ENCODE peak calls at places on chromosomes 12 and 14, in seven cellular contexts. G is stimulated activated CD8-positive, alpha-beta memory T cell treated with anti-CD3 and anti-CD28 coated beads, Interleukin-4, amount 100 ng/mL, for 4 hours; T is D341Med; S is thoracic aorta; U is fibroblast of gingiva; Z is EL; F is activated CD8-positive, alpha-beta memory T cell treated with anti-CD3 and anti-CD28 coated beads for 4 hours. R is an unnamed sample.

GRCh38 chr14:73695997-73696396 is 18.2 kb downstream of the PNMA1 start:
- DNase-seq in G (no peak), S (no peak), T (no peak), Z (no peak), F (no peak), U (no peak), R (no peak)

GRCh38 chr12:132506730-132507538 is 17.0 kb downstream of the FBRSL1 start:
- DNase-seq in Z (peak), F (no peak), T (peak), G (peak), S (no peak), U (peak), R (peak)

GRCh38 chr12:2373307-2373706 is 320.5 kb downstream of the CACNA1C start:
- DNase-seq in U (no peak), T (no peak), Z (no peak), G (no peak), S (no peak), F (no peak), R (no peak)

GRCh38 chr12:67512061-67512460 is 136.5 kb upstream of the DYRK2 start:
- DNase-seq in U (no peak), S (no peak), Z (peak), G (no peak), F (no peak), T (no peak), R (no peak)

GRCh38 chr12:6376079-6376941 is 947 bp upstream of the SCNN1A start:
- DNase-seq in U (peak), Z (peak), T (no peak), F (no peak), S (no peak), G (no peak), R (peak)

GRCh38 chr12:78562358-78563205 is 302.0 kb upstream of the SYT1 start:
- DNase-seq in T (peak), G (no peak), F (no peak), Z (peak), U (peak), S (no peak), R (peak)

GRCh38 chr12:113092478-113093408 is 36.2 kb downstream of the DTX1 start:
- DNase-seq in T (no peak), F (no peak), S (no peak), U (no peak), Z (no peak), G (no peak), R (peak)

GRCh38 chr12:115135800-115136211 is 451.8 kb upstream of the TBX3 start:
- DNase-seq in T (no peak), S (no peak), F (no peak), U (peak), Z (peak), G (no peak), R (no peak)

GRCh38 chr12:14589169-14590004 is 21.7 kb upstream of the PLBD1 start:
- DNase-seq in F (no peak), T (no peak), S (no peak), U (no peak), G (no peak), Z (no peak), R (no peak)

GRCh38 chr14:46451800-46452199 is 199.8 kb downstream of the RPL10L start:
- DNase-seq in Z (no peak), T (no peak), U (no peak), G (no peak), S (no peak), F (no peak), R (no peak)

GRCh38 chr12:124370851-124371250 is 76.0 kb downstream of the RFLNA start:
- DNase-seq in U (no peak), G (no peak), F (no peak), T (no peak), S (no peak), Z (peak), R (no peak)

GRCh38 chr12:64572241-64572640 is 38.1 kb upstream of the RASSF3 start:
- DNase-seq in Z (no peak), T (no peak), F (no peak), U (no peak), G (no peak), S (no peak), R (no peak)

GRCh38 chr12:49260165-49260564 is 4.7 kb upstream of the TUBA1C start:
- DNase-seq in F (no peak), G (no peak), U (peak), S (no peak), Z (peak), T (no peak), R (no peak)

GRCh38 chr14:51715742-51716141 is 64.0 kb downstream of the FRMD6 start:
- DNase-seq in T (no peak), G (no peak), U (no peak), Z (no peak), S (no peak), F (no peak), R (no peak)

GRCh38 chr14:68794856-68795601 is 2.2 kb upstream of the ZFP36L1 start:
- DNase-seq in S (no peak), Z (peak), G (no peak), T (peak), F (no peak), U (peak), R (peak)

GRCh38 chr12:4133029-4133428 is 140.5 kb upstream of the CCND2 start:
- DNase-seq in G (no peak), T (no peak), F (no peak), Z (no peak), U (no peak), S (no peak), R (no peak)

GRCh38 chr12:94304566-94305061 is 155.1 kb downstream of the CEP83 start:
- DNase-seq in U (peak), G (no peak), S (no peak), F (no peak), T (no peak), Z (peak), R (no peak)

GRCh38 chr14:101032433-101032832 is 128.9 kb upstream of the RTL1 start:
- DNase-seq in U (no peak), Z (no peak), G (no peak), T (no peak), F (no peak), S (no peak), R (no peak)

GRCh38 chr14:57245941-57246340 is 22.8 kb downstream of the EXOC5 start:
- DNase-seq in S (no peak), U (no peak), T (no peak), Z (peak), F (no peak), G (no peak), R (no peak)

GRCh38 chr12:112539221-112539620 is 120.5 kb downstream of the PTPN11 start:
- DNase-seq in U (no peak), S (no peak), F (no peak), Z (no peak), G (no peak), T (no peak), R (no peak)

GRCh38 chr12:123923927-123924326 is 48.7 kb downstream of the CCDC92 start:
- DNase-seq in F (no peak), Z (no peak), S (no peak), U (no peak), T (no peak), G (no peak), R (no peak)

GRCh38 chr14:70884595-70885342 is 22.5 kb upstream of the PCNX1 start:
- DNase-seq in Z (no peak), T (no peak), S (no peak), G (no peak), U (no peak), F (no peak), R (no peak)

GRCh38 chr14:23608454-23608853 is 27.7 kb upstream of the DHRS2 start:
- DNase-seq in F (no peak), T (no peak), S (no peak), U (no peak), G (no peak), Z (no peak), R (no peak)

GRCh38 chr12:118357327-118358007 is 15.2 kb downstream of the TAOK3 start:
- DNase-seq in S (no peak), Z (peak), F (peak), U (peak), G (peak), T (no peak), R (peak)

GRCh38 chr12:128942960-128943477 is 89.7 kb downstream of the GLT1D1 start:
- DNase-seq in F (no peak), U (no peak), Z (no peak), S (no peak), T (no peak), G (no peak), R (no peak)

R was measured in HEK293T.